ENCODE peak calls at places on chromosomes 2 and 18, in nine cellular contexts. E is endothelial cell of umbilical vein, H is suprapubic skin, Y is stomach, I is spleen, Z is breast epithelium, K is HCT116, L is transverse colon, N is GM12878. Q is an unnamed sample.

GRCh38 chr2:159921752-159922404 is 123.9 kb upstream of the CD302 start:
- DNase-seq in E (peak), H (peak), Y (peak), I (peak), Z (peak), K (peak), L (peak), N (no peak), Q (peak)

GRCh38 chr18:60987963-60988362 is 345.3 kb upstream of the CDH20 start:
- DNase-seq in E (peak), H (no peak), Y (no peak), I (no peak), Z (no peak), K (no peak), L (no peak), N (no peak), Q (no peak)

GRCh38 chr2:65686928-65687521 is 254.6 kb upstream of the SPRED2 start:
- DNase-seq in E (no peak), H (no peak), Y (no peak), I (no peak), Z (no peak), K (no peak), L (no peak), N (no peak), Q (no peak)

GRCh38 chr2:201007584-201007998 is 44.1 kb upstream of the ORC2 start:
- DNase-seq in E (no peak), H (no peak), Y (peak), I (no peak), Z (no peak), K (no peak), L (peak), N (no peak), Q (no peak)

GRCh38 chr2:224278531-224278930 is 123.4 kb downstream of the FAM124B start:
- DNase-seq in E (no peak), H (no peak), Y (no peak), I (no peak), Z (no peak), K (no peak), L (no peak), N (no peak), Q (no peak)

GRCh38 chr18:7901657-7902056 is 334.5 kb downstream of the PTPRM start:
- DNase-seq in E (no peak), H (no peak), Y (no peak), I (no peak), Z (no peak), K (no peak), L (no peak), N (no peak), Q (no peak)

GRCh38 chr18:31648966-31649429 is 35.4 kb downstream of the B4GALT6 start:
- DNase-seq in E (peak), H (no peak), Y (no peak), I (no peak), Z (no peak), K (peak), L (no peak), N (peak), Q (no peak)

GRCh38 chr2:61887684-61888303 is 662 bp downstream of the CCT4 start:
- DNase-seq in E (peak), H (no peak), Y (no peak), I (no peak), Z (no peak), K (no peak), L (no peak), N (no peak), Q (no peak)

GRCh38 chr18:58314284-58314683 is 270.3 kb downstream of the NEDD4L start:
- DNase-seq in E (peak), H (no peak), Y (peak), I (no peak), Z (no peak), K (peak), L (peak), N (no peak), Q (peak)

GRCh38 chr2:118874324-118874723 is 26.9 kb upstream of the EN1 start:
- DNase-seq in E (no peak), H (no peak), Y (no peak), I (no peak), Z (no peak), K (no peak), L (no peak), N (no peak), Q (no peak)

GRCh38 chr2:119567292-119567691 is 23.0 kb downstream of the CFAP221 start:
- DNase-seq in E (no peak), H (no peak), Y (no peak), I (no peak), Z (no peak), K (no peak), L (no peak), N (no peak), Q (no peak)

GRCh38 chr2:179859523-179859922 is 1.9 kb downstream of the ZNF385B start:
- DNase-seq in E (no peak), H (no peak), Y (no peak), I (no peak), Z (no peak), K (no peak), L (no peak), N (no peak), Q (no peak)

GRCh38 chr2:142218471-142218870 is 87.7 kb upstream of the LRP1B start:
- DNase-seq in E (no peak), H (no peak), Y (no peak), I (no peak), Z (no peak), K (no peak), L (no peak), N (no peak), Q (no peak)

GRCh38 chr2:230137902-230138539 is 69.3 kb upstream of the SLC16A14 start:
- DNase-seq in E (no peak), H (no peak), Y (no peak), I (no peak), Z (no peak), K (no peak), L (no peak), N (no peak), Q (no peak)

GRCh38 chr2:38610851-38611801 is 8.4 kb upstream of the HNRNPLL start:
- DNase-seq in E (peak), H (no peak), Y (no peak), I (no peak), Z (no peak), K (no peak), L (no peak), N (peak), Q (no peak)

GRCh38 chr2:127508621-127509034 is 17.7 kb downstream of the IWS1 start:
- DNase-seq in E (peak), H (no peak), Y (peak), I (no peak), Z (no peak), K (peak), L (peak), N (no peak), Q (peak)

GRCh38 chr2:7878786-7879515 is 802.9 kb upstream of the ID2 start:
- DNase-seq in E (no peak), H (no peak), Y (no peak), I (no peak), Z (no peak), K (no peak), L (no peak), N (no peak), Q (no peak)

GRCh38 chr2:178414266-178415247 is 36.4 kb downstream of the PRKRA start:
- DNase-seq in E (peak), H (peak), Y (peak), I (peak), Z (peak), K (peak), L (peak), N (peak), Q (no peak)
- TF ChIP-seq POLR2A in E (peak), H (no peak), Y (no peak), I (no peak), Z (no peak), K (peak), L (no peak), N (peak), Q (no peak)

DNA sequence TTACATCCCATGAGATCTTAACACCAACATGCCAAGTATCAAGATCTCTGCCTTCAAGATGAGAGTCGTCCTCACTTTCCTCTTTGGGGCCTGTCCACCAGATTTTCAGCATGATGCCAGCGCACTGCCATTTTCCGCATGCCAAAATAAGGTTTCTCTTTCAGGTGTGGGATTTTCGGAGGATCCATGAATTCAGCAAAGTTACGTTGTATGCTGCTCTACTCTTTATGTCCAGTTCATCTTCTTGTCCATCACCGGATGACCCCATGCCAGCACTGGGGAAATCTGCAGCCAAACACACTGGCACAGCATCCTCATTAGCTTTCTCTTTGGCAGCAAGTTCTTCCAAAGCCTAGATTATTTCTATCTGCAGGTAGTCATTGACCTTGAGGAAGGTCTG is 4.9 kb upstream of the HAAO start:
- DNase-seq in E (no peak), H (no peak), Y (no peak), I (no peak), Z (no peak), K (no peak), L (no peak), N (no peak), Q (no peak)
- TF ChIP-seq POLR2AphosphoS5 in E (no peak), H (no peak), Y (no peak), I (no peak), Z (no peak), K (no peak), L (no peak), N (peak), Q (no peak)

GRCh38 chr2:237465515-237466227 is 21.4 kb upstream of the MLPH start:
- DNase-seq in E (peak), H (no peak), Y (no peak), I (no peak), Z (no peak), K (peak), L (no peak), N (no peak), Q (no peak)

GRCh38 chr2:237466266-237466665 is 20.8 kb upstream of the MLPH start:
- DNase-seq in E (no peak), H (no peak), Y (no peak), I (no peak), Z (no peak), K (no peak), L (no peak), N (no peak), Q (no peak)

GRCh38 chr2:237459741-237460174 is 27.3 kb upstream of the MLPH start:
- DNase-seq in E (peak), H (no peak), Y (no peak), I (no peak), Z (no peak), K (no peak), L (no peak), N (no peak), Q (no peak)

GRCh38 chr2:237467447-237468179 is 19.4 kb upstream of the MLPH start:
- DNase-seq in E (no peak), H (no peak), Y (no peak), I (no peak), Z (no peak), K (no peak), L (no peak), N (no peak), Q (no peak)

DNA sequence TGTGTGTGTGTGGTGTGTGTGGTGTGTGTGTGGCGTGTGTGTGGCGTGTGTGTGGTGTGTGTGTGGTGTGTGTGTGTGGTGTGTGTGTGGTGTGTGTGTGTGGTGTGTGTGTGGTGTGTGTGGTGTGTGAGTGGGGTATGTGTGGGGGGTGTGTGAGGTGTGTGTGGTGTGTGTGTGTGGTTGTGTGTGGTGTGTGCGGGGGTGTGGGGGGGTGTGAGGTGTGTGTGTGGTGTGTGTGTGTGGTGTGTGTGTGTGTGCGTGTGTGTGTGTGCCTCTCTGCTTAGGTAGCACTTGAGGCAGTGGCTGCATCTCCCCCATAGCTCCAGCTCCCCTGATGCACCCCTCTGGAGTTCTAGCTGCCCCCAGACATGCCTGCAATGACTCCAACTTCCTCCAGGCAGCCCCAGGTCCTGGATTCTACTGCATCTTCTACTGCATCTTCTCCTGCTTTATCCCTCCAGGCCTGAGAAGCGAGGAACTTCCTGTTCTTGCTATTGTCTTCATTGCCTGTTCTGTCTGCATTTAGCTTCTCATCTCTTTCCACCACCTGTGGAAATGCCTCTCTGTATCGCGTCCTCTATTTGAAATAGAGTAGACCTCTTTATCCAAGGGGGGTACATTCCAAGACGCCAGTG is 22.2 kb upstream of the MLPH start:
- DNase-seq in E (no peak), H (no peak), Y (no peak), I (no peak), Z (no peak), K (no peak), L (no peak), N (no peak), Q (no peak)
- TF ChIP-seq POLR2A in E (no peak), H (no peak), Y (no peak), I (no peak), Z (no peak), K (no peak), L (no peak), N (no peak), Q (no peak)

GRCh38 chr2:157173740-157174184 is 83.7 kb upstream of the GALNT5 start:
- DNase-seq in E (peak), H (no peak), Y (no peak), I (no peak), Z (no peak), K (no peak), L (no peak), N (no peak), Q (no peak)
- TF ChIP-seq POLR2AphosphoS5 in E (peak), H (peak), Y (peak), I (no peak), Z (no peak), K (no peak), L (peak), N (no peak), Q (peak)

GRCh38 chr2:173898178-173898668 is 67.0 kb downstream of the SP3 start:
- DNase-seq in E (no peak), H (no peak), Y (no peak), I (no peak), Z (no peak), K (no peak), L (no peak), N (peak), Q (no peak)
- TF ChIP-seq POLR2A in E (no peak), H (no peak), Y (no peak), I (no peak), Z (no peak), K (no peak), L (no peak), N (no peak), Q (no peak)

GRCh38 chr18:79904357-79905147 is 46.9 kb downstream of the SLC66A2 start:
- DNase-seq in E (no peak), H (peak), Y (no peak), I (no peak), Z (no peak), K (no peak), L (no peak), N (no peak), Q (peak)

GRCh38 chr18:79905389-79905911 is 46.0 kb downstream of the SLC66A2 start:
- DNase-seq in E (no peak), H (peak), Y (no peak), I (peak), Z (no peak), K (no peak), L (no peak), N (no peak), Q (peak)

GRCh38 chr18:79903071-79903635 is 48.3 kb downstream of the SLC66A2 start:
- DNase-seq in E (no peak), H (peak), Y (no peak), I (peak), Z (no peak), K (no peak), L (peak), N (no peak), Q (peak)

GRCh38 chr18:79902640-79903039 is 48.8 kb downstream of the SLC66A2 start:
- DNase-seq in E (no peak), H (peak), Y (no peak), I (peak), Z (no peak), K (no peak), L (peak), N (no peak), Q (peak)

GRCh38 chr18:79903787-79904356 is 47.6 kb downstream of the SLC66A2 start:
- DNase-seq in E (no peak), H (peak), Y (no peak), I (peak), Z (no peak), K (no peak), L (peak), N (no peak), Q (peak)
- TF ChIP-seq POLR2AphosphoS5 in E (no peak), H (no peak), Y (no peak), I (peak), Z (no peak), K (no peak), L (no peak), N (no peak), Q (no peak)

GRCh38 chr2:54723300-54724149 is at the start of gene EML6:
- DNase-seq in E (peak), H (peak), Y (peak), I (peak), Z (peak), K (peak), L (peak), N (peak), Q (peak)
- TF ChIP-seq POLR2A in E (peak), H (no peak), Y (no peak), I (no peak), Z (no peak), K (peak), L (peak), N (peak), Q (peak)

GRCh38 chr2:96305091-96305978 is at the start of gene SNRNP200:
- DNase-seq in E (peak), H (peak), Y (peak), I (peak), Z (peak), K (peak), L (peak), N (no peak), Q (peak)
- TF ChIP-seq POLR2AphosphoS5 in E (peak), H (peak), Y (peak), I (peak), Z (peak), K (peak), L (peak), N (peak), Q (peak)

DNA sequence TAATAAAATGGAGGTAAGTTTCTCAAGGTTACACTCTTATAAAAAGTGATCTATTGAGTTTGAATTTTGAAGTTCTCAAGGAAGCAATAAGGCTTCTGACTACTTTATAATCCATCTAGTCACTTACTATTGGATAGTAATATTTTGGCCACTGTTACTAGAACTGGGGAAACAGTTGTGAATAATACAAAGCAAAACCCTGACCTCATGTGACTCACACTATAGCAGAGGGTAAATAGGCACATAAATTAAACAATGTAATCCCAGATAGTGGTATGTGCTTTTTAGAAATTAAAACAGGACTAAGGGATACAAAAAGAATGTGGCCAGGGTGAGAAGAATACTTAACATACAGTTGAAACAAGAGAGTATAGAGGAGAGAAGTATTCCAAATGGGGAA is 78.6 kb downstream of the CALCRL start:
- DNase-seq in E (peak), H (no peak), Y (no peak), I (no peak), Z (no peak), K (no peak), L (no peak), N (no peak), Q (no peak)
- TF ChIP-seq POLR2A in E (no peak), H (no peak), Y (no peak), I (no peak), Z (no peak), K (no peak), L (no peak), N (no peak), Q (no peak)

DNA sequence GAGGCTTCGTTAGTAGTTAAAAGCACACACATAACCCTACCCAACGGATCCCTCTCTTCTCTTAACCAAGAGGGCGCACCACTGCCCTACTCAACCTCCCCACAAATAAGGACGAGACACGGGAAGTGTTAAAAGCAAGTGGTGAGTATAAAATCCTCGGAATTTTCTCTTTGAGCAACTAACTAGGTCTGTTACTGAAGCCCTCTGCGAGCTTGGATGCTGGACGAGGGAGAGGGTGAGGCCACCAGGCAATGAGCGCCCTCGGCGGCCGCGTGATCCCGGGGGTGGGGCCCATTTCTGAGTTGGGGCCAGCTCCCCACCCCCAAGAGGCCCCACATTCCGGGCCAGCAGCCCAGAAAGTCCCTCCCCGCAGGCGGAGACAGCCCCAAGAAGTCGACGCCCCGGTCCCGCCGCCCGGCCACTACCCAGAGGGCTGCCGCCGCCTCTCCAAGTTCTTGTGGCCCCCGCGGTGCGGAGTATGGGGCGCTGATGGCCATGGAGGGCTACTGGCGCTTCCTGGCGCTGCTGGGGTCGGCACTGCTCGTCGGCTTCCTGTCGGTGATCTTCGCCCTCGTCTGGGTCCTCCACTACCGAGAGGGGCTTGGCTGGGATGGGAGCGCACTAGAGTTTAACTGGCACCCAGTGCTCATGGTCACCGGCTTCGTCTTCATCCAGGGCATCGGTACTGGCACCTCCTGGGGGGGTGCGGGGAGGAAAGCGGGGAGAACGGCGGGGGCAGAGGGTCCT is at the start of gene CYBRD1:
- DNase-seq in E (peak), H (peak), Y (peak), I (peak), Z (peak), K (no peak), L (peak), N (no peak), Q (peak)
- TF ChIP-seq POLR2AphosphoS5 in E (peak), H (no peak), Y (peak), I (peak), Z (peak), K (peak), L (peak), N (peak), Q (no peak)